ENCODE peak calls at places on chromosomes 1 and 21, in seven cellular contexts. T, S, H, N, R, E and D are unnamed samples.

GRCh38 chr1:18200136-18200717 is 92.6 kb downstream of the IGSF21 start:
- DNase-seq in E (no peak), N (no peak), H (no peak), S (no peak), R (no peak), T (peak; percentile 60), D (no peak)

GRCh38 chr1:30684881-30685795 is 38.2 kb downstream of the MATN1 start:
- DNase-seq in S (peak; percentile 92), E (no peak), N (no peak), R (peak; percentile 5), T (no peak), H (peak; percentile 28), D (no peak)

GRCh38 chr1:241460098-241460873 is 59.3 kb downstream of the FH start:
- DNase-seq in R (no peak), E (no peak), S (no peak), N (no peak), H (no peak), T (no peak), D (no peak)

GRCh38 chr1:220826729-220827128 is 40.0 kb downstream of the MTARC1 start:
- DNase-seq in S (no peak), E (no peak), T (peak; percentile 21), R (no peak), H (no peak), N (no peak), D (no peak)

GRCh38 chr1:157092831-157093230 is 6.8 kb downstream of the ETV3L start:
- DNase-seq in N (peak; percentile 91), T (no peak), H (peak; percentile 54), E (no peak), R (no peak), S (no peak), D (no peak)

GRCh38 chr1:100523038-100523649 is 14.8 kb upstream of the GPR88 start:
- DNase-seq in R (no peak), E (peak; percentile 21), H (no peak), T (peak; percentile 66), N (peak; percentile 54), S (no peak), D (no peak)

GRCh38 chr1:109475261-109475660 is 8.4 kb upstream of the ATXN7L2 start:
- DNase-seq in E (no peak), R (no peak), H (no peak), N (no peak), T (no peak), S (no peak), D (no peak)

GRCh38 chr1:220681220-220681847 is 8.8 kb upstream of the C1orf115 start:
- DNase-seq in S (no peak), R (no peak), H (no peak), T (no peak), N (no peak), E (peak; percentile 45), D (no peak)

GRCh38 chr1:224170748-224171478 is 12.1 kb upstream of the DEGS1 start:
- DNase-seq in T (peak; percentile 72), S (no peak), R (no peak), N (peak; percentile 42), H (no peak), E (peak; percentile 36), D (peak; percentile 10)

GRCh38 chr1:156067262-156067661 is 6.3 kb downstream of the RAB25 start:
- DNase-seq in N (no peak), H (no peak), T (no peak), E (no peak), R (no peak), S (no peak), D (no peak)

GRCh38 chr1:86933562-86934377 is 19.3 kb downstream of the HS2ST1 start:
- DNase-seq in N (peak; percentile 21), T (no peak), H (no peak), S (no peak), E (no peak), R (no peak), D (no peak)

GRCh38 chr1:3995141-3995780 is 95.2 kb upstream of the C1orf174 start:
- DNase-seq in S (no peak), E (no peak), T (no peak), R (no peak), H (no peak), N (no peak), D (no peak)

GRCh38 chr1:93420400-93420799 is 27.5 kb upstream of the FNBP1L start:
- DNase-seq in H (no peak), S (no peak), E (no peak), N (no peak), R (no peak), T (no peak), D (no peak)

GRCh38 chr1:165162671-165163241 is 193.8 kb downstream of the LMX1A start:
- DNase-seq in S (peak; percentile 44), N (peak; percentile 3), T (no peak), R (no peak), E (no peak), H (no peak), D (no peak)

GRCh38 chr1:93172778-93173177 is 7.4 kb downstream of the TMED5 start:
- DNase-seq in N (peak; percentile 61), S (no peak), T (no peak), H (no peak), R (no peak), E (no peak), D (no peak)

GRCh38 chr1:85109475-85109874 is 61.2 kb upstream of the MCOLN3 start:
- DNase-seq in E (peak; percentile 79), R (no peak), H (peak; percentile 26), S (peak; percentile 42), T (peak; percentile 59), N (peak; percentile 82), D (peak; percentile 41)

GRCh38 chr1:222817529-222817928 is 2.7 kb downstream of the DISP1 start:
- DNase-seq in N (peak; percentile 70), E (peak; percentile 94), S (no peak), R (no peak), H (no peak), T (no peak), D (peak; percentile 97)

GRCh38 chr1:245663373-245663772 is 508.6 kb downstream of the KIF26B start:
- DNase-seq in E (no peak), R (no peak), S (no peak), N (no peak), T (no peak), H (no peak), D (no peak)

GRCh38 chr1:152533327-152533938 is 19.2 kb downstream of the CRCT1 start:
- DNase-seq in R (no peak), S (no peak), E (peak; percentile 12), H (no peak), T (peak; percentile 77), N (peak; percentile 34), D (peak; percentile 51)

GRCh38 chr21:31235671-31236450 is 108.2 kb downstream of the TIAM1 start:
- DNase-seq in E (peak; percentile 53), N (peak; percentile 48), S (no peak), R (no peak), H (no peak), T (peak; percentile 19), D (peak; percentile 88)

GRCh38 chr1:13725714-13726175 is 25.8 kb downstream of the PRDM2 start:
- DNase-seq in N (peak; percentile 37), H (no peak), E (peak; percentile 59), T (peak; percentile 83), R (peak; percentile 25), S (no peak), D (peak; percentile 18)

GRCh38 chr1:84525738-84526137 is 19.4 kb upstream of the GNG5 start:
- DNase-seq in R (no peak), T (no peak), N (no peak), S (no peak), H (no peak), E (no peak), D (no peak)

GRCh38 chr1:43321331-43321891 is 16.2 kb upstream of the MPL start:
- DNase-seq in R (no peak), H (no peak), S (no peak), T (no peak), E (no peak), N (no peak), D (no peak)

GRCh38 chr1:9490605-9491339 is 48.5 kb upstream of the SLC25A33 start:
- DNase-seq in N (peak; percentile 87), H (peak; percentile 91), E (peak; percentile 71), T (peak; percentile 89), S (peak; percentile 97), R (peak; percentile 74), D (peak; percentile 72)

GRCh38 chr1:80509965-80510522 is 1290.7 kb upstream of the ADGRL2 start:
- DNase-seq in R (no peak), N (no peak), H (no peak), E (no peak), T (no peak), S (no peak), D (peak; percentile 5)

GRCh38 chr21:42381347-42381984 is 14.4 kb downstream of the TMPRSS3 start:
- DNase-seq in E (peak; percentile 43), T (peak; percentile 82), N (peak; percentile 50), H (no peak), R (no peak), S (no peak), D (no peak)

GRCh38 chr1:226674892-226675719 is 64.0 kb downstream of the ITPKB start:
- DNase-seq in T (peak; percentile 98), S (no peak), H (peak; percentile 49), R (peak; percentile 55), E (no peak), N (peak; percentile 41), D (no peak)

GRCh38 chr1:7255303-7256058 is 470.2 kb downstream of the CAMTA1 start:
- DNase-seq in S (no peak), R (no peak), N (peak; percentile 6), H (no peak), T (no peak), E (peak; percentile 89), D (peak; percentile 38)

GRCh38 chr1:233598891-233599541 is 14.9 kb upstream of the KCNK1 start:
- DNase-seq in S (no peak), H (no peak), E (no peak), R (no peak), N (no peak), T (no peak), D (no peak)

GRCh38 chr1:214558002-214558770 is 6.8 kb upstream of the PTPN14 start:
- DNase-seq in E (peak; percentile 97), H (no peak), N (peak; percentile 79), S (peak; percentile 42), R (no peak), T (peak; percentile 73), D (peak; percentile 97)

GRCh38 chr1:116628448-116628847 is 39.1 kb downstream of the IGSF3 start:
- DNase-seq in S (no peak), T (no peak), N (no peak), H (no peak), E (no peak), R (no peak), D (no peak)

GRCh38 chr21:37257526-37257966 is 9.6 kb downstream of the VPS26C start:
- DNase-seq in H (peak; percentile 23), R (peak; percentile 2), T (peak; percentile 78), N (peak; percentile 51), E (peak; percentile 51), S (peak; percentile 60), D (no peak)

GRCh38 chr21:38036016-38036415 is 119.8 kb upstream of the KCNJ6 start:
- DNase-seq in H (peak; percentile 14), R (no peak), N (no peak), T (no peak), S (no peak), E (no peak), D (no peak)

GRCh38 chr21:41821756-41822431 is 55.0 kb upstream of the RIPK4 start:
- DNase-seq in H (no peak), S (no peak), R (no peak), N (no peak), E (no peak), T (no peak), D (no peak)

GRCh38 chr1:154419620-154420020 is 14.5 kb downstream of the IL6R start:
- DNase-seq in T (no peak), E (peak; percentile 98), S (no peak), N (peak; percentile 97), R (no peak), H (peak; percentile 88), D (peak; percentile 82)

GRCh38 chr1:162672678-162673259 is 40.5 kb downstream of the DDR2 start:
- DNase-seq in E (no peak), R (no peak), T (no peak), N (no peak), S (no peak), H (no peak), D (no peak)

GRCh38 chr21:34974162-34974981 is 74.7 kb downstream of the RUNX1 start:
- DNase-seq in H (no peak), E (peak; percentile 36), N (no peak), S (no peak), T (peak; percentile 86), R (no peak), D (no peak)

GRCh38 chr1:117828206-117828605 is 101.2 kb downstream of the GDAP2 start:
- DNase-seq in T (no peak), S (no peak), E (peak; percentile 43), N (peak; percentile 63), R (no peak), H (peak; percentile 75), D (peak; percentile 37)